ENCODE peak calls at places on chromosomes 1 and 21, in five cellular contexts. One of them, this sample, is unnamed.

GRCh38 chr1:225760531-225760930 is 17.1 kb upstream of the SRP9 start:
- DNase-seq in left cardiac atrium: no peak
- DNase-seq in left colon: no peak
- DNase-seq in stimulated activated naive CD4-positive, alpha-beta T cell: no peak
- DNase-seq in GM23338: no peak
- DNase-seq in this sample: no peak

GRCh38 chr1:1163538-1164070 is 10.1 kb upstream of the TTLL10 start:
- DNase-seq in left cardiac atrium: no peak
- DNase-seq in left colon: no peak
- DNase-seq in stimulated activated naive CD4-positive, alpha-beta T cell: no peak
- DNase-seq in GM23338: no peak
- DNase-seq in this sample: no peak

GRCh38 chr1:108570128-108570527 is 10.2 kb downstream of the EEIG2 start:
- DNase-seq in left cardiac atrium: no peak
- DNase-seq in left colon: no peak
- DNase-seq in stimulated activated naive CD4-positive, alpha-beta T cell: no peak
- DNase-seq in GM23338: peak
- DNase-seq in this sample: no peak

GRCh38 chr21:17688912-17689874 is 76.5 kb upstream of the BTG3 start:
- DNase-seq in left cardiac atrium: peak
- DNase-seq in left colon: peak
- DNase-seq in stimulated activated naive CD4-positive, alpha-beta T cell: peak
- DNase-seq in GM23338: peak
- DNase-seq in this sample: peak

GRCh38 chr1:91092503-91092902 is 70.7 kb upstream of the ZNF644 start:
- DNase-seq in left cardiac atrium: no peak
- DNase-seq in left colon: no peak
- DNase-seq in stimulated activated naive CD4-positive, alpha-beta T cell: no peak
- DNase-seq in GM23338: no peak
- DNase-seq in this sample: no peak

GRCh38 chr1:168767885-168768584 is 39.0 kb upstream of the DPT start:
- DNase-seq in left cardiac atrium: peak
- DNase-seq in left colon: no peak
- DNase-seq in stimulated activated naive CD4-positive, alpha-beta T cell: no peak
- DNase-seq in GM23338: no peak
- DNase-seq in this sample: no peak

GRCh38 chr1:36481091-36481490 is 1.6 kb downstream of the CSF3R start:
- DNase-seq in left cardiac atrium: no peak
- DNase-seq in left colon: no peak
- DNase-seq in stimulated activated naive CD4-positive, alpha-beta T cell: no peak
- DNase-seq in GM23338: no peak
- DNase-seq in this sample: no peak

GRCh38 chr1:210416049-210416448 is 87.3 kb downstream of the HHAT start:
- DNase-seq in left cardiac atrium: no peak
- DNase-seq in left colon: no peak
- DNase-seq in stimulated activated naive CD4-positive, alpha-beta T cell: no peak
- DNase-seq in GM23338: peak
- DNase-seq in this sample: no peak

GRCh38 chr1:196873385-196873784 is 14.5 kb upstream of the CFHR4 start:
- DNase-seq in left cardiac atrium: no peak
- DNase-seq in left colon: no peak
- DNase-seq in stimulated activated naive CD4-positive, alpha-beta T cell: no peak
- DNase-seq in GM23338: no peak
- DNase-seq in this sample: no peak

GRCh38 chr1:116987256-116987555 is 14.4 kb upstream of the CD101 start:
- DNase-seq in left cardiac atrium: peak
- DNase-seq in left colon: peak
- DNase-seq in stimulated activated naive CD4-positive, alpha-beta T cell: peak
- DNase-seq in GM23338: no peak
- DNase-seq in this sample: no peak

This sample was measured in cardiac septum.